ENCODE peak calls at places on chromosome 20, in seven cellular contexts. One of them, this sample, is unnamed.

GRCh38 chr20:16707674-16708073 is 22.2 kb upstream of the SNRPB2 start:
- DNase-seq in hepatocyte: no peak
- DNase-seq in IMR-90: no peak
- DNase-seq in epithelial cell of esophagus: peak
- DNase-seq in NCI-H748 treated with DMSO at 0.1 percent for 48 hours: no peak
- DNase-seq in heart right ventricle: no peak
- DNase-seq in bronchial epithelial cell: peak
- DNase-seq in this sample: no peak

GRCh38 chr20:48294196-48294595 is 508.9 kb upstream of the SULF2 start:
- DNase-seq in hepatocyte: no peak
- DNase-seq in IMR-90: peak
- DNase-seq in epithelial cell of esophagus: no peak
- DNase-seq in NCI-H748 treated with DMSO at 0.1 percent for 48 hours: no peak
- DNase-seq in heart right ventricle: no peak
- DNase-seq in bronchial epithelial cell: peak
- DNase-seq in this sample: no peak

GRCh38 chr20:32091888-32092346 is 17.6 kb upstream of the TM9SF4 start:
- DNase-seq in hepatocyte: peak
- DNase-seq in IMR-90: peak
- DNase-seq in epithelial cell of esophagus: peak
- DNase-seq in NCI-H748 treated with DMSO at 0.1 percent for 48 hours: peak
- DNase-seq in heart right ventricle: peak
- DNase-seq in bronchial epithelial cell: peak
- DNase-seq in this sample: peak

GRCh38 chr20:3818155-3819151 is 1.9 kb upstream of the AP5S1 start:
- DNase-seq in hepatocyte: peak
- DNase-seq in IMR-90: peak
- DNase-seq in epithelial cell of esophagus: peak
- DNase-seq in NCI-H748 treated with DMSO at 0.1 percent for 48 hours: peak
- DNase-seq in heart right ventricle: no peak
- DNase-seq in bronchial epithelial cell: peak
- DNase-seq in this sample: peak

GRCh38 chr20:16712541-16712947 is 17.3 kb upstream of the SNRPB2 start:
- DNase-seq in hepatocyte: no peak
- DNase-seq in IMR-90: no peak
- DNase-seq in epithelial cell of esophagus: no peak
- DNase-seq in NCI-H748 treated with DMSO at 0.1 percent for 48 hours: no peak
- DNase-seq in heart right ventricle: no peak
- DNase-seq in bronchial epithelial cell: no peak
- DNase-seq in this sample: no peak

GRCh38 chr20:63498950-63499332 is at the start of gene EEF1A2:
- DNase-seq in hepatocyte: peak
- DNase-seq in IMR-90: no peak
- DNase-seq in epithelial cell of esophagus: no peak
- DNase-seq in NCI-H748 treated with DMSO at 0.1 percent for 48 hours: no peak
- DNase-seq in heart right ventricle: peak
- DNase-seq in bronchial epithelial cell: no peak
- DNase-seq in this sample: peak

GRCh38 chr20:19761853-19762252 is 3.8 kb downstream of the RIN2 start:
- DNase-seq in hepatocyte: no peak
- DNase-seq in IMR-90: no peak
- DNase-seq in epithelial cell of esophagus: no peak
- DNase-seq in NCI-H748 treated with DMSO at 0.1 percent for 48 hours: no peak
- DNase-seq in heart right ventricle: no peak
- DNase-seq in bronchial epithelial cell: no peak
- DNase-seq in this sample: no peak

GRCh38 chr20:35742741-35743523 is 872 bp upstream of the RBM39 start:
- DNase-seq in hepatocyte: peak
- DNase-seq in IMR-90: no peak
- DNase-seq in epithelial cell of esophagus: no peak
- DNase-seq in NCI-H748 treated with DMSO at 0.1 percent for 48 hours: peak
- DNase-seq in heart right ventricle: no peak
- DNase-seq in bronchial epithelial cell: peak
- DNase-seq in this sample: no peak

GRCh38 chr20:59912609-59913008 is 20.8 kb downstream of the SYCP2 start:
- DNase-seq in hepatocyte: no peak
- DNase-seq in IMR-90: no peak
- DNase-seq in epithelial cell of esophagus: no peak
- DNase-seq in NCI-H748 treated with DMSO at 0.1 percent for 48 hours: no peak
- DNase-seq in heart right ventricle: no peak
- DNase-seq in bronchial epithelial cell: no peak
- DNase-seq in this sample: no peak

GRCh38 chr20:45972500-45973183 is 639 bp upstream of the ZNF335 start:
- DNase-seq in hepatocyte: no peak
- DNase-seq in IMR-90: no peak
- DNase-seq in epithelial cell of esophagus: peak
- DNase-seq in NCI-H748 treated with DMSO at 0.1 percent for 48 hours: peak
- DNase-seq in heart right ventricle: no peak
- DNase-seq in bronchial epithelial cell: no peak
- DNase-seq in this sample: no peak

GRCh38 chr20:38219006-38219950 is 41.3 kb downstream of the KIAA1755 start:
- DNase-seq in hepatocyte: no peak
- DNase-seq in IMR-90: no peak
- DNase-seq in epithelial cell of esophagus: no peak
- DNase-seq in NCI-H748 treated with DMSO at 0.1 percent for 48 hours: no peak
- DNase-seq in heart right ventricle: no peak
- DNase-seq in bronchial epithelial cell: no peak
- DNase-seq in this sample: no peak

GRCh38 chr20:750801-751200 is 17.5 kb downstream of the SLC52A3 start:
- DNase-seq in hepatocyte: peak
- DNase-seq in IMR-90: no peak
- DNase-seq in epithelial cell of esophagus: no peak
- DNase-seq in NCI-H748 treated with DMSO at 0.1 percent for 48 hours: no peak
- DNase-seq in heart right ventricle: no peak
- DNase-seq in bronchial epithelial cell: no peak
- DNase-seq in this sample: no peak